ENCODE peak calls at places on chromosomes 1 and 21, in seven cellular contexts. One of them, this sample, is unnamed.
A peak's percentile ranks its signal among the peaks of the same experiment; 100 is the strongest.

GRCh38 chr21:39182484-39183271 is 573 bp downstream of the PSMG1 start:
- DNase-seq in IMR-90: no peak
- DNase-seq in neuronal stem cell: no peak
- DNase-seq in mesenchymal stem cell: peak; percentile 46
- DNase-seq in H9: no peak
- DNase-seq in mesendoderm: peak; percentile 41
- DNase-seq in H1: no peak
- DNase-seq in this sample: peak; percentile 44

GRCh38 chr1:201634261-201634660 is 95.3 kb downstream of the NAV1 start:
- DNase-seq in IMR-90: peak; percentile 78
- DNase-seq in H1: no peak
- DNase-seq in mesenchymal stem cell: peak; percentile 81
- DNase-seq in neuronal stem cell: no peak
- DNase-seq in mesendoderm: no peak
- DNase-seq in H9: no peak
- DNase-seq in this sample: no peak

GRCh38 chr1:203439086-203439620 is 36.5 kb upstream of the PRELP start:
- DNase-seq in IMR-90: no peak
- DNase-seq in mesendoderm: no peak
- DNase-seq in H1: no peak
- DNase-seq in neuronal stem cell: no peak
- DNase-seq in mesenchymal stem cell: no peak
- DNase-seq in H9: no peak
- DNase-seq in this sample: no peak

GRCh38 chr1:16149702-16150488 is 6.0 kb downstream of the EPHA2 start:
- DNase-seq in mesendoderm: no peak
- DNase-seq in IMR-90: no peak
- DNase-seq in H9: no peak
- DNase-seq in mesenchymal stem cell: no peak
- DNase-seq in H1: no peak
- DNase-seq in neuronal stem cell: no peak
- DNase-seq in this sample: no peak

GRCh38 chr21:15872236-15872635 is 142.5 kb downstream of the USP25 start:
- DNase-seq in IMR-90: no peak
- DNase-seq in mesenchymal stem cell: no peak
- DNase-seq in H1: no peak
- DNase-seq in mesendoderm: no peak
- DNase-seq in neuronal stem cell: no peak
- DNase-seq in H9: no peak
- DNase-seq in this sample: no peak

GRCh38 chr1:85576642-85577420 is 3.7 kb upstream of the CCN1 start:
- DNase-seq in IMR-90: peak; percentile 88
- DNase-seq in H1: no peak
- DNase-seq in mesenchymal stem cell: peak; percentile 94
- DNase-seq in H9: peak; percentile 83
- DNase-seq in mesendoderm: peak; percentile 96
- DNase-seq in neuronal stem cell: peak; percentile 86
- DNase-seq in this sample: peak; percentile 81

GRCh38 chr1:100455478-100456072 is 82.4 kb upstream of the GPR88 start:
- DNase-seq in mesenchymal stem cell: peak; percentile 19
- DNase-seq in H1: no peak
- DNase-seq in H9: no peak
- DNase-seq in neuronal stem cell: no peak
- DNase-seq in IMR-90: peak; percentile 16
- DNase-seq in mesendoderm: no peak
- DNase-seq in this sample: no peak

GRCh38 chr1:88394958-88395357 is 289.1 kb upstream of the PKN2 start:
- DNase-seq in neuronal stem cell: no peak
- DNase-seq in mesendoderm: peak; percentile 16
- DNase-seq in mesenchymal stem cell: no peak
- DNase-seq in H9: no peak
- DNase-seq in H1: no peak
- DNase-seq in IMR-90: no peak
- DNase-seq in this sample: peak; percentile 44

GRCh38 chr1:26537951-26538352 is 8.4 kb downstream of the RPS6KA1 start:
- DNase-seq in neuronal stem cell: no peak
- DNase-seq in mesenchymal stem cell: peak; percentile 56
- DNase-seq in H9: peak; percentile 61
- DNase-seq in H1: no peak
- DNase-seq in mesendoderm: peak; percentile 80
- DNase-seq in IMR-90: peak; percentile 45
- DNase-seq in this sample: peak; percentile 56

GRCh38 chr21:43307677-43308070 is 119.3 kb downstream of the SIK1 start:
- DNase-seq in H1: no peak
- DNase-seq in IMR-90: no peak
- DNase-seq in H9: no peak
- DNase-seq in mesenchymal stem cell: no peak
- DNase-seq in mesendoderm: no peak
- DNase-seq in neuronal stem cell: no peak
- DNase-seq in this sample: no peak

GRCh38 chr1:167455786-167456446 is 62.4 kb downstream of the CD247 start:
- DNase-seq in H1: no peak
- DNase-seq in IMR-90: no peak
- DNase-seq in neuronal stem cell: peak; percentile 40
- DNase-seq in H9: peak; percentile 65
- DNase-seq in mesendoderm: peak; percentile 45
- DNase-seq in mesenchymal stem cell: peak; percentile 30
- DNase-seq in this sample: peak; percentile 12

GRCh38 chr1:23035823-23036452 is 16.7 kb downstream of the KDM1A start:
- DNase-seq in neuronal stem cell: no peak
- DNase-seq in mesenchymal stem cell: no peak
- DNase-seq in H1: no peak
- DNase-seq in H9: no peak
- DNase-seq in mesendoderm: peak; percentile 95
- DNase-seq in IMR-90: no peak
- DNase-seq in this sample: peak; percentile 94

GRCh38 chr1:63022319-63022718 is 238.4 kb downstream of the ATG4C start:
- DNase-seq in mesenchymal stem cell: no peak
- DNase-seq in mesendoderm: peak; percentile 61
- DNase-seq in H9: no peak
- DNase-seq in IMR-90: no peak
- DNase-seq in H1: no peak
- DNase-seq in neuronal stem cell: no peak
- DNase-seq in this sample: no peak

GRCh38 chr1:104706631-104707147 is 957.0 kb downstream of the AMY1C start:
- DNase-seq in neuronal stem cell: no peak
- DNase-seq in mesendoderm: no peak
- DNase-seq in IMR-90: no peak
- DNase-seq in H9: no peak
- DNase-seq in mesenchymal stem cell: peak; percentile 12
- DNase-seq in H1: no peak
- DNase-seq in this sample: peak; percentile 11

GRCh38 chr1:16430598-16430997 is 6.6 kb downstream of the SPATA21 start:
- DNase-seq in mesenchymal stem cell: no peak
- DNase-seq in H1: no peak
- DNase-seq in mesendoderm: peak; percentile 76
- DNase-seq in H9: peak; percentile 69
- DNase-seq in neuronal stem cell: no peak
- DNase-seq in IMR-90: no peak
- DNase-seq in this sample: no peak

GRCh38 chr1:152052606-152053005 is 15.8 kb upstream of the S100A11 start:
- DNase-seq in IMR-90: peak; percentile 71
- DNase-seq in neuronal stem cell: peak; percentile 84
- DNase-seq in H1: peak; percentile 54
- DNase-seq in mesenchymal stem cell: peak; percentile 79
- DNase-seq in H9: peak; percentile 89
- DNase-seq in mesendoderm: peak; percentile 88
- DNase-seq in this sample: peak; percentile 95

GRCh38 chr1:25676488-25676887 is 59.9 kb downstream of the MAN1C1 start:
- DNase-seq in H9: no peak
- DNase-seq in IMR-90: peak; percentile 46
- DNase-seq in neuronal stem cell: no peak
- DNase-seq in mesendoderm: no peak
- DNase-seq in mesenchymal stem cell: peak; percentile 44
- DNase-seq in H1: no peak
- DNase-seq in this sample: no peak

GRCh38 chr1:209996348-209996747 is 58.3 kb downstream of the SYT14 start:
- DNase-seq in mesendoderm: no peak
- DNase-seq in mesenchymal stem cell: no peak
- DNase-seq in H9: no peak
- DNase-seq in neuronal stem cell: no peak
- DNase-seq in IMR-90: no peak
- DNase-seq in H1: no peak
- DNase-seq in this sample: no peak

GRCh38 chr1:77288275-77288674 is 6.5 kb downstream of the AK5 start:
- DNase-seq in neuronal stem cell: no peak
- DNase-seq in mesenchymal stem cell: peak; percentile 64
- DNase-seq in H1: no peak
- DNase-seq in mesendoderm: no peak
- DNase-seq in IMR-90: peak; percentile 48
- DNase-seq in H9: no peak
- DNase-seq in this sample: no peak

GRCh38 chr1:157993179-157994080 is at the start of gene KIRREL1:
- DNase-seq in neuronal stem cell: no peak
- DNase-seq in H9: no peak
- DNase-seq in mesendoderm: peak; percentile 82
- DNase-seq in mesenchymal stem cell: peak; percentile 85
- DNase-seq in H1: no peak
- DNase-seq in IMR-90: peak; percentile 65
- DNase-seq in this sample: no peak

GRCh38 chr1:228494970-228495853 is 8.0 kb downstream of the RNF187 start:
- DNase-seq in H1: no peak
- DNase-seq in mesendoderm: no peak
- DNase-seq in H9: no peak
- DNase-seq in neuronal stem cell: no peak
- DNase-seq in IMR-90: no peak
- DNase-seq in mesenchymal stem cell: no peak
- DNase-seq in this sample: no peak

DNA sequence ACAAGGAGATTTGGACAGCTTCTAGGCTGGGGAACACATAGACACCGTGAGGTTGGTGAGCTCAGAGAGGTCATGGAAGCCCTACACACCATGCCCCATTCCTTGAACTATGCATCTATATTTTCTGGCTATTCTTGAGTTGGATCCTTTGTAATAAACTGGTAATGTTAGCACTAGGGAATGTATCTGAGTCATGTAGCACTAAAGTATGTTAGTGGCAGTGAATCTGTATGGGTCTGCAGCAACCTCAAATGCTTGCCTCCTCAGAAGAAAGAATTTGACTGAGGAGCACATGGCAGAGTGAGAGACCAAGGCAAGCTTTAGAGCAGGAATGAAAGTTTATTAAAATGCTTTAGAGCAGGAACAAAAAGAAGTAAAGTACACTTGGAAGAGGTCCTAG is 43.7 kb upstream of the LRRC7 start:
- DNase-seq in neuronal stem cell: no peak
- DNase-seq in mesenchymal stem cell: peak; percentile 53
- DNase-seq in IMR-90: peak; percentile 46
- DNase-seq in H1: no peak
- DNase-seq in H9: no peak
- DNase-seq in mesendoderm: no peak
- DNase-seq in this sample: no peak
- H2BK5ac ChIP-seq in neuronal stem cell: no peak overlapping the region
- H2BK5ac ChIP-seq in mesenchymal stem cell: no peak overlapping the region
- H2BK5ac ChIP-seq in IMR-90: no peak overlapping the region
- H2BK5ac ChIP-seq in H1: no peak overlapping the region
- H2BK5ac ChIP-seq in H9: no peak overlapping the region
- H2BK5ac ChIP-seq in mesendoderm: no peak overlapping the region
- H2BK5ac ChIP-seq in this sample: no peak overlapping the region

DNA sequence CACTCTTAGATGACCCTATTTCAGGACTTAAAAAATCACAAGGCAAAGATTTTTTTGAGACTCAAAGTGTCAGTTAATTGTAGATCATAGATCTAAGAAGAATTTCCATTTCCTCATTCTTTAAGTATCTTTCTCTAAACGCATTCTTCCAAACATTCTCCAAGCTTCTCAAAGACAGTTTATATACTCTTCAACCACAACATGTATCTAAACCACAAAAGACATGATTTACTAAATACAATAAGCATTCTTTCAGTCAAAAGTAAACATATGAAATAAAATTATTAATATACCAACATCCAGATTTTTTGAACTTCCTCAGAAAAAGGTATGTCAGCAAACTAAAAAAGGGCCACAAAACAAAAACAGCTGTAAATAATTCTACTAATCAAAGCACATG is 24.4 kb downstream of the RC3H1 start:
- DNase-seq in mesendoderm: no peak
- DNase-seq in neuronal stem cell: no peak
- DNase-seq in mesenchymal stem cell: peak; percentile 44
- DNase-seq in H9: no peak
- DNase-seq in H1: no peak
- DNase-seq in IMR-90: peak; percentile 70
- DNase-seq in this sample: no peak
- H2BK5ac ChIP-seq in mesendoderm: no peak overlapping the region
- H2BK5ac ChIP-seq in neuronal stem cell: no peak overlapping the region
- H2BK5ac ChIP-seq in mesenchymal stem cell: no peak overlapping the region
- H2BK5ac ChIP-seq in H9: no peak overlapping the region
- H2BK5ac ChIP-seq in H1: no peak overlapping the region
- H2BK5ac ChIP-seq in IMR-90: peak overlapping the region; percentile 71
- H2BK5ac ChIP-seq in this sample: no peak overlapping the region

DNA sequence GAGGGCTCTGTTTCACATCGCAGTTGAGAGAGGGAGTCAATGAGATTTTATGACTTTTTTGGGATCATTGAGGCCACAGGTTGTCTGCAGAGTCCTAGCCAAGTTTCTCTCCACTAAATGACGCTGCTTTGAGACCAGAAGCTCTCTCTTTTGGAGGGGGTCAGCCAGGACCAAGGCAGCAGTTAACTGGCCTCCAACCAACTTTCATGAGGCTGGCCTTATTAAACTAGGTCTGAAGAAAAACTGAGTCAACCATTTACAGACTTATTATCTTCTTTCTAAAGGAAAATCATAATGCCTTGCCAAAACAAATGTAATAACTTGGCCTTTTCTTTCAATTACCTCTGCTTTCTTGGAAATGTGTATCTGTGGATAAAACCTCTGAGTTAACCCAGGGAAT is 8.6 kb downstream of the WLS start:
- DNase-seq in neuronal stem cell: no peak
- DNase-seq in mesendoderm: no peak
- DNase-seq in H9: no peak
- DNase-seq in IMR-90: no peak
- DNase-seq in mesenchymal stem cell: no peak
- DNase-seq in H1: no peak
- DNase-seq in this sample: no peak
- H2BK5ac ChIP-seq in neuronal stem cell: no peak overlapping the region
- H2BK5ac ChIP-seq in mesendoderm: no peak overlapping the region
- H2BK5ac ChIP-seq in H9: no peak overlapping the region
- H2BK5ac ChIP-seq in IMR-90: no peak overlapping the region
- H2BK5ac ChIP-seq in mesenchymal stem cell: no peak overlapping the region
- H2BK5ac ChIP-seq in H1: no peak overlapping the region
- H2BK5ac ChIP-seq in this sample: no peak overlapping the region

DNA sequence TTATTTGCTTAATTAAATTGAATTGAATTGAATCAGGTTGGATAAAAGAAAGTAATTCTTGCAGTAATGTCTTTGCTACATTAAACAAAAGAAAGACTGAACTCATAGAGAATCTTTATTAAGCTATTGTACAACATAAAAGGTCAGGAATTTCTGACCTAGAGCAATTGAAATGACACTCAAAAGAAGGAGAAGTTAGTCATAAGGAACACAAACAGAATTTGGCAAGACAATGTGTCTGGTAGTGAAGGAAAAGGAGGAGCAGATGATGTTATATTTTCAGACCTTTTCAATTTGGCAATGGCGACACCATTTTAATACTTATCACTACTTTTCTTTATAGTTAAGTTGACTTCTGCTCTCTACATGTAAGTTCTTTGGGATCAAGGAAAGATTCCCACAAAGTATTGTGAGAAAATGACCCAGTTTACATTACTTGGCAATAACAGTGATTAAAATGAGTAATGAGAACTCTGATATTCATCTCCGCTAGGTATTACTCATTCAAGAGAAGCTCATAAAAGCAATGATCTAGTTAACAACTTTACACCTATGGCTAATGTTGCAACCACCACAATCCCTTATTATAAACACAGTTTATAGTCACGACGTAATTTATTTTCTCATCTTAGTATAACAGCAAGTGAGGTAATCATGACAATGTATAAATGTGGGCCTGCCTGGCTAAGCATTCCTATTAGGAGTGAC is 14.7 kb upstream of the KRTAP21-1 start:
- DNase-seq in mesendoderm: no peak
- DNase-seq in neuronal stem cell: no peak
- DNase-seq in H1: no peak
- DNase-seq in IMR-90: no peak
- DNase-seq in mesenchymal stem cell: no peak
- DNase-seq in H9: no peak
- DNase-seq in this sample: no peak
- H2BK5ac ChIP-seq in mesendoderm: no peak overlapping the region
- H2BK5ac ChIP-seq in neuronal stem cell: no peak overlapping the region
- H2BK5ac ChIP-seq in H1: no peak overlapping the region
- H2BK5ac ChIP-seq in IMR-90: no peak overlapping the region
- H2BK5ac ChIP-seq in mesenchymal stem cell: no peak overlapping the region
- H2BK5ac ChIP-seq in H9: no peak overlapping the region
- H2BK5ac ChIP-seq in this sample: no peak overlapping the region

This sample was measured in trophoblast cell.